ENCODE peak calls at places on chromosomes 5 and 9, in ten cellular contexts. D, G, Z, O, Q, E, A, Y, X and J are unnamed samples. For H3K4me1 and H3K27me3, the result is how much of the 10 kb centered on the place peaks cover.

GRCh38 chr9:26458054-26458453 is 434.5 kb downstream of the CAAP1 start:
- DNase-seq in D (no peak), G (no peak), Z (no peak), O (no peak), Q (no peak), E (no peak), A (no peak), Y (no peak), X (no peak), J (no peak)

GRCh38 chr9:91156451-91157234 is 205.1 kb downstream of the AUH start:
- DNase-seq in D (no peak), G (no peak), Z (peak), O (no peak), Q (no peak), E (no peak), A (no peak), Y (no peak), X (no peak), J (no peak)

GRCh38 chr9:127917603-127918002 is 762 bp upstream of the ST6GALNAC4 start:
- DNase-seq in D (no peak), G (no peak), Z (no peak), O (no peak), Q (no peak), E (no peak), A (no peak), Y (no peak), X (no peak), J (no peak)

GRCh38 chr9:87661241-87661640 is 64.7 kb upstream of the CTSL start:
- DNase-seq in D (no peak), G (no peak), Z (no peak), O (no peak), Q (no peak), E (no peak), A (no peak), Y (no peak), X (no peak), J (no peak)

GRCh38 chr5:56327810-56328209 is 94.7 kb upstream of the ANKRD55 start:
- DNase-seq in D (no peak), G (no peak), Z (no peak), O (no peak), Q (no peak), E (no peak), A (no peak), Y (no peak), X (no peak), J (no peak)

GRCh38 chr9:128020692-128021091 is 39.9 kb upstream of the EEIG1 start:
- DNase-seq in D (no peak), G (peak), Z (no peak), O (no peak), Q (no peak), E (peak), A (no peak), Y (no peak), X (no peak), J (no peak)

GRCh38 chr5:65663804-65664521 is 39.1 kb downstream of the SHLD3 start:
- DNase-seq in D (no peak), G (no peak), Z (no peak), O (no peak), Q (peak), E (peak), A (no peak), Y (no peak), X (peak), J (no peak)

GRCh38 chr5:34022131-34022705 is 14.4 kb upstream of the AMACR start:
- DNase-seq in D (no peak), G (no peak), Z (no peak), O (no peak), Q (no peak), E (no peak), A (no peak), Y (no peak), X (no peak), J (no peak)

GRCh38 chr5:89435347-89435746 is 552.4 kb upstream of the MEF2C start:
- DNase-seq in D (no peak), G (no peak), Z (no peak), O (no peak), Q (no peak), E (no peak), A (no peak), Y (no peak), X (no peak), J (no peak)

GRCh38 chr9:219670-220365 is 5.2 kb downstream of the DOCK8 start:
- DNase-seq in D (peak), G (no peak), Z (no peak), O (peak), Q (no peak), E (no peak), A (no peak), Y (no peak), X (no peak), J (no peak)

GRCh38 chr9:95071450-95071849 is 246.1 kb downstream of the FANCC start:
- DNase-seq in D (no peak), G (no peak), Z (no peak), O (no peak), Q (no peak), E (no peak), A (no peak), Y (no peak), X (no peak), J (no peak)
- H3K4me1 ChIP-seq in D (half or more), G (under half), Z (half or more), O (under half), Q (under half), E (under half), A (under half), Y (under half), X (under half), J (half or more)

GRCh38 chr5:1838013-1838412 is 36.8 kb downstream of the NDUFS6 start:
- DNase-seq in D (no peak), G (no peak), Z (no peak), O (no peak), Q (no peak), E (no peak), A (no peak), Y (no peak), X (no peak), J (no peak)

GRCh38 chr5:1834721-1835425 is 33.7 kb downstream of the NDUFS6 start:
- DNase-seq in D (no peak), G (no peak), Z (no peak), O (no peak), Q (no peak), E (no peak), A (no peak), Y (no peak), X (no peak), J (no peak)

GRCh38 chr5:1836891-1837880 is 36.0 kb downstream of the NDUFS6 start:
- DNase-seq in D (no peak), G (no peak), Z (no peak), O (no peak), Q (no peak), E (no peak), A (no peak), Y (no peak), X (no peak), J (no peak)

GRCh38 chr5:1835431-1835830 is 34.2 kb downstream of the NDUFS6 start:
- DNase-seq in D (no peak), G (no peak), Z (no peak), O (no peak), Q (no peak), E (no peak), A (no peak), Y (no peak), X (no peak), J (no peak)

GRCh38 chr5:1836176-1836890 is 35.1 kb downstream of the NDUFS6 start:
- DNase-seq in D (no peak), G (no peak), Z (no peak), O (no peak), Q (no peak), E (no peak), A (no peak), Y (no peak), X (no peak), J (no peak)
- H3K27me3 ChIP-seq in D (under half), G (half or more), Z (under half), O (under half), Q (under half), E (under half), A (under half), Y (under half), X (under half), J (under half)

GRCh38 chr5:134507495-134507894 is 18.0 kb upstream of the JADE2 start:
- DNase-seq in D (no peak), G (no peak), Z (no peak), O (no peak), Q (no peak), E (no peak), A (no peak), Y (no peak), X (peak), J (no peak)

GRCh38 chr5:134509308-134510040 is 16.0 kb upstream of the JADE2 start:
- DNase-seq in D (peak), G (no peak), Z (peak), O (no peak), Q (no peak), E (no peak), A (no peak), Y (peak), X (peak), J (peak)

GRCh38 chr5:134510970-134511795 is 14.3 kb upstream of the JADE2 start:
- DNase-seq in D (peak), G (peak), Z (no peak), O (no peak), Q (no peak), E (peak), A (no peak), Y (no peak), X (peak), J (no peak)

GRCh38 chr5:134506054-134507039 is 19.1 kb upstream of the JADE2 start:
- DNase-seq in D (peak), G (peak), Z (peak), O (peak), Q (no peak), E (peak), A (no peak), Y (peak), X (peak), J (peak)

GRCh38 chr5:134508521-134509195 is 16.8 kb upstream of the JADE2 start:
- DNase-seq in D (no peak), G (no peak), Z (no peak), O (no peak), Q (no peak), E (no peak), A (no peak), Y (peak), X (no peak), J (no peak)
- H3K4me1 ChIP-seq in D (half or more), G (under half), Z (half or more), O (under half), Q (under half), E (under half), A (under half), Y (under half), X (under half), J (half or more)

GRCh38 chr5:101788797-101789196 is 507.3 kb downstream of the SLCO4C1 start:
- DNase-seq in D (no peak), G (no peak), Z (no peak), O (no peak), Q (no peak), E (peak), A (no peak), Y (no peak), X (no peak), J (no peak)

GRCh38 chr5:101785090-101785489 is 511.0 kb downstream of the SLCO4C1 start:
- DNase-seq in D (no peak), G (no peak), Z (no peak), O (no peak), Q (no peak), E (no peak), A (no peak), Y (no peak), X (no peak), J (no peak)

GRCh38 chr5:101782352-101783087 is 513.6 kb downstream of the SLCO4C1 start:
- DNase-seq in D (no peak), G (no peak), Z (no peak), O (no peak), Q (no peak), E (no peak), A (no peak), Y (no peak), X (no peak), J (no peak)

DNA sequence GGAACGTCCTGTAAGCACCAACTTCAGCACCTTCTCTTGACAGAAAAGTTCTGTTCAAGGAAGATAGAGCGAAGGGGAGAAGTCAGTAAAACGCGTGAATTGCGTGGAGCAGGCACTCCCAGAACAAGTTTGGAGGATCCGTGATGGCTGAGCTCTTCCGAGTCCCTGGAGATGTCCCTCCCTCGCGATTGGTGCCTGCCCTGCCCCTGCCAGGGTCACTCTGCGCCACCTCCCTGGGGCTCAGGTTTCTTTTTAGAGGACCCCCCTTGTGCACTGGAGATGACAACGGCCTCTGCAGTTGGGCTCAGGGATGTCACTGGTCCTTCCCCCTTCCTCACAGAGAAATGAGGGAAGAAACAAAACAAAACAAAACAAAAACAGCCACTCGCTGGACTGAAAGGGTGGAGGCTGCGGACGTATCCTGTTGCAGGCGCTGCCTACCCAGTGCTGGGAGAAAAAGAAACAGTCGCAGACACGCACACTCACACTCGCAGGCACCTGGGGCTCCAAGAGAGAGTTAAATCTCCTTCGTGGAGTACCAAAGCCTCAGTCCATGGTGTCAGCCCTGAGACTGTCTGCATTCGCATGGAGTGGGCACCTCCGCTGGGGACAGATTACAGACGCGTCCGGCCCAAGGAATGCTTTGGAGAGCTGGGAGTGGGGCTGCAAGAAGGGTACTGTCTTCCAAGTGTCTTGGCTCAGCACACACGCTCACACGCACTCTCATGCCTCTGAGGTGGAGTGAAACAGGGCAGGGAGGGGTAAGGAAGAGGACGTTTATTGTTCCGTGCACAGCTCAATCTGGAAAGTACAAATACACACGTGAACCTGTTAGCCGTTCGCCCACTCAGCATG is 512.6 kb downstream of the SLCO4C1 start:
- DNase-seq in D (no peak), G (no peak), Z (no peak), O (no peak), Q (no peak), E (peak), A (no peak), Y (no peak), X (no peak), J (no peak)
- H3K27me3 ChIP-seq in D (under half), G (under half), Z (under half), O (under half), Q (under half), E (under half), A (under half), Y (under half), X (under half), J (under half)

DNA sequence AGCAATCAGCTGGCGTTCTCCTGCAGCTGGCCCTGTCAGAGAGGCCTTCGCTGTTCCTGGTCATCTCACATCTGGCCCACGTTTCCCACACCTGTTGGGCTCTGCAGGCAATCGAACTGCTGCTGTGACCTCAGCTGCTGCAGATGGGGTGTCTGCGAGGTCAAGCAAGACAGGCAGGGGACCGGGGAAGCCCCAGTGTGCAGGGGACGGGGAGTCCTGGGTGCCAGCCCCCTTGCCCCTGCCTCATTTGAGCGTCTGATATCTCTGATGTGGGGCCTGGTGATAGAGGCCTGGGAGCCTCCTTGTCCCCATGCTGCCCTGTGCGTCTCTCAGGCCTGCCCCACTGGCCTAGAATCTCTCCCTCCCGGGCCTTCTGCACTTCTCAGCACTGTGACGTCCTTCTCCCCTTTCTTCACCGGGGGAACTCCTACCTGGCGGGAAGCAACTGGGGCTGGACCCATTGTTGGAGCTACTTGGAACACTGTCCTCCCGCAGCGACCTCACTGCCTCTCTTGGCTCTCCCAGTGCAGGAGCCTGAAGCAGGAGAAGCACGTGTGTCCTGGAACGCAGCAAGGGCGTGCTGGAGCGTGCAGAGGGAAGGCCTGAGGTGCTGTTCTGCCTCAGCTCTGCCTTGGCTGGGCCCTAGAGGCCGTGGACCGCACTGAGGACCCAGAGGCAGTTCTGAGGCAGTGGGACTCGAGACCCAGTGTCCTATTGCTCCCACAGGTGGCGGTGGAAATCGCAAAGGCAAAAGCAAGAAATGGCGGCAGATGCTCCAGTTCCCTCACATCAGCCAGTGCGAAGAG is 3.9 kb downstream of the GRK6 start:
- DNase-seq in D (no peak), G (no peak), Z (no peak), O (no peak), Q (no peak), E (no peak), A (no peak), Y (no peak), X (no peak), J (no peak)
- H3K4me1 ChIP-seq in D (under half), G (half or more), Z (half or more), O (under half), Q (under half), E (under half), A (under half), Y (under half), X (under half), J (under half)

GRCh38 chr5:178577376-178577839 is 12.8 kb downstream of the COL23A1 start:
- DNase-seq in D (no peak), G (no peak), Z (no peak), O (no peak), Q (no peak), E (peak), A (no peak), Y (no peak), X (no peak), J (no peak)
- H3K27me3 ChIP-seq in D (under half), G (under half), Z (under half), O (under half), Q (under half), E (under half), A (under half), Y (under half), X (under half), J (under half)

DNA sequence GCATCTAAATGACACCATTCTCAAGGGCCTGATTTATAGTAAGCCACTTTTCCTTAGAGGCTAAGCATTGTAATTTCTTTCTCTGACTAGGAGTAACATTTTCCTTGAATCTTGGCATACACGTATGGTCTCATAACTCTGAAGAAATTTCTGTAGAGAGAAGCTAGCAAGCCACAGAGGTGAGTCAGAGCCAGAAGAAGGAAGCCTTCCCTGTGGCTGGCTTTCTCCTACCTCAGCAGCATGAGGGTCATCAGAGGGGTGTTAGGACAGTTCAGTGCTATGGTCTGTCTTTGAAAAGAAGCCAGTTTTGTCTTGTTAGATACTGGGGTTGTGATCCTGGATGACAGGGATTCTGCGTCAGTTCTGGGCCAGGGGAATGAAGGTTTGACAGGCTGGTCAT is 3.2 kb downstream of the SNX30 start:
- DNase-seq in D (no peak), G (no peak), Z (no peak), O (no peak), Q (no peak), E (no peak), A (peak), Y (no peak), X (no peak), J (no peak)
- H3K4me1 ChIP-seq in D (under half), G (under half), Z (half or more), O (under half), Q (under half), E (under half), A (under half), Y (under half), X (under half), J (half or more)

GRCh38 chr9:121499427-121500164 is at the start of gene GGTA1:
- DNase-seq in D (peak), G (peak), Z (peak), O (peak), Q (peak), E (peak), A (peak), Y (peak), X (peak), J (peak)
- H3K27me3 ChIP-seq in D (under half), G (under half), Z (under half), O (under half), Q (under half), E (half or more), A (under half), Y (under half), X (under half), J (under half)

DNA sequence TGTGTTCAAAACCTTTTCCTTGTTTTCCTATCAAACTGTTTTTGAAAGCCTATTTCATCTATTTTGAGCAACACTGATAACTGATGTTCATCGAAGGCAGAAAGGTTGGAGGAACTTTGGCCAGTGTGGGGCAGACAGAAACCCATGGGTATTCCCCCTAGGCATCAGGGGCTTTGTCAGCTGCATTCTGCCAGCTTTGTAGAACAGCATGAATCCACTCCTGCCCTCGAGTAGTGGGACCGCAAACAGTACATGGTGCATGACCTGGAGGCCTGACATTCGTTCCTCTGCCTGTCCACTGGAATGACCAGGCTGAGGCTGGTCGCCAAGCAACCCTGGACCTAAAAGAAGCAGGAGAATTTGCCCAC is 22.7 kb downstream of the ARHGAP26 start:
- DNase-seq in D (no peak), G (no peak), Z (no peak), O (no peak), Q (no peak), E (no peak), A (no peak), Y (no peak), X (no peak), J (no peak)
- H3K4me1 ChIP-seq in D (under half), G (under half), Z (under half), O (under half), Q (under half), E (under half), A (under half), Y (under half), X (under half), J (under half)